ENCODE peak calls at places on chromosomes 4 and X, in six cellular contexts. One of them, this sample, is unnamed.

GRCh38 chrX:9701790-9702189 is 63.9 kb downstream of the GPR143 start:
- DNase-seq in coronary artery: no peak
- DNase-seq in tibial artery: no peak
- DNase-seq in neural progenitor cell: no peak
- DNase-seq in hepatocyte: no peak
- DNase-seq in fibroblast of lung: no peak
- DNase-seq in this sample: no peak

GRCh38 chr4:13921805-13922204 is 294.3 kb upstream of the BOD1L1 start:
- DNase-seq in tibial artery: no peak
- DNase-seq in coronary artery: no peak
- DNase-seq in neural progenitor cell: no peak
- DNase-seq in fibroblast of lung: peak
- DNase-seq in hepatocyte: peak
- DNase-seq in this sample: no peak

GRCh38 chr4:186330368-186330767 is 64.4 kb downstream of the F11 start:
- DNase-seq in neural progenitor cell: no peak
- DNase-seq in coronary artery: no peak
- DNase-seq in tibial artery: no peak
- DNase-seq in hepatocyte: no peak
- DNase-seq in fibroblast of lung: no peak
- DNase-seq in this sample: no peak

GRCh38 chrX:103774070-103774642 is 2.5 kb upstream of the PLP1 start:
- DNase-seq in tibial artery: no peak
- DNase-seq in neural progenitor cell: peak
- DNase-seq in coronary artery: no peak
- DNase-seq in fibroblast of lung: peak
- DNase-seq in hepatocyte: peak
- DNase-seq in this sample: peak

GRCh38 chrX:135973548-135974278 is at the start of gene MMGT1:
- DNase-seq in tibial artery: peak
- DNase-seq in neural progenitor cell: peak
- DNase-seq in hepatocyte: peak
- DNase-seq in coronary artery: peak
- DNase-seq in fibroblast of lung: peak
- DNase-seq in this sample: peak

GRCh38 chrX:104098151-104098808 is 14.0 kb upstream of the ZCCHC18 start:
- DNase-seq in fibroblast of lung: peak
- DNase-seq in hepatocyte: peak
- DNase-seq in coronary artery: no peak
- DNase-seq in neural progenitor cell: peak
- DNase-seq in tibial artery: no peak
- DNase-seq in this sample: peak

GRCh38 chr4:60992037-60992436 is 208.1 kb upstream of the ADGRL3 start:
- DNase-seq in fibroblast of lung: peak
- DNase-seq in neural progenitor cell: no peak
- DNase-seq in coronary artery: no peak
- DNase-seq in hepatocyte: no peak
- DNase-seq in tibial artery: no peak
- DNase-seq in this sample: no peak

GRCh38 chr4:109803924-109804571 is 2.2 kb upstream of the CFI start:
- DNase-seq in coronary artery: no peak
- DNase-seq in hepatocyte: peak
- DNase-seq in fibroblast of lung: peak
- DNase-seq in neural progenitor cell: peak
- DNase-seq in tibial artery: no peak
- DNase-seq in this sample: no peak

GRCh38 chrX:69293776-69294601 is 128.7 kb upstream of the PJA1 start:
- DNase-seq in fibroblast of lung: no peak
- DNase-seq in tibial artery: no peak
- DNase-seq in hepatocyte: no peak
- DNase-seq in neural progenitor cell: no peak
- DNase-seq in coronary artery: no peak
- DNase-seq in this sample: no peak

GRCh38 chr4:3311489-3312171 is 18.8 kb downstream of the RGS12 start:
- DNase-seq in coronary artery: peak
- DNase-seq in fibroblast of lung: no peak
- DNase-seq in neural progenitor cell: no peak
- DNase-seq in hepatocyte: peak
- DNase-seq in tibial artery: peak
- DNase-seq in this sample: no peak

GRCh38 chrX:437636-438390 is 51.1 kb upstream of the PPP2R3B start:
- DNase-seq in tibial artery: no peak
- DNase-seq in neural progenitor cell: no peak
- DNase-seq in fibroblast of lung: no peak
- DNase-seq in coronary artery: no peak
- DNase-seq in hepatocyte: no peak
- DNase-seq in this sample: no peak

GRCh38 chr4:6250235-6250983 is 19.2 kb upstream of the WFS1 start:
- DNase-seq in fibroblast of lung: peak
- DNase-seq in hepatocyte: peak
- DNase-seq in tibial artery: no peak
- DNase-seq in neural progenitor cell: peak
- DNase-seq in coronary artery: no peak
- DNase-seq in this sample: no peak

GRCh38 chr4:53974561-53974960 is 89.8 kb downstream of the CHIC2 start:
- DNase-seq in neural progenitor cell: no peak
- DNase-seq in fibroblast of lung: peak
- DNase-seq in hepatocyte: no peak
- DNase-seq in tibial artery: no peak
- DNase-seq in coronary artery: no peak
- DNase-seq in this sample: no peak

GRCh38 chr4:72365981-72366380 is 203.0 kb downstream of the ADAMTS3 start:
- DNase-seq in coronary artery: no peak
- DNase-seq in neural progenitor cell: no peak
- DNase-seq in fibroblast of lung: no peak
- DNase-seq in hepatocyte: no peak
- DNase-seq in tibial artery: no peak
- DNase-seq in this sample: no peak

GRCh38 chr4:38160487-38161207 is 200.4 kb downstream of the PTTG2 start:
- DNase-seq in hepatocyte: peak
- DNase-seq in fibroblast of lung: peak
- DNase-seq in tibial artery: no peak
- DNase-seq in neural progenitor cell: peak
- DNase-seq in coronary artery: peak
- DNase-seq in this sample: no peak

GRCh38 chrX:150856101-150856500 is 42.4 kb downstream of the CD99L2 start:
- DNase-seq in fibroblast of lung: peak
- DNase-seq in coronary artery: no peak
- DNase-seq in tibial artery: no peak
- DNase-seq in hepatocyte: no peak
- DNase-seq in neural progenitor cell: no peak
- DNase-seq in this sample: no peak

GRCh38 chr4:636628-636950 is 11.2 kb downstream of the PDE6B start:
- DNase-seq in neural progenitor cell: peak
- DNase-seq in fibroblast of lung: no peak
- DNase-seq in coronary artery: no peak
- DNase-seq in hepatocyte: no peak
- DNase-seq in tibial artery: peak
- DNase-seq in this sample: no peak

GRCh38 chrX:39816871-39817731 is 280.7 kb downstream of the BCOR start:
- DNase-seq in fibroblast of lung: peak
- DNase-seq in neural progenitor cell: peak
- DNase-seq in tibial artery: no peak
- DNase-seq in coronary artery: no peak
- DNase-seq in hepatocyte: peak
- DNase-seq in this sample: no peak

GRCh38 chr4:72031868-72032619 is at the start of gene NPFFR2:
- DNase-seq in coronary artery: no peak
- DNase-seq in neural progenitor cell: peak
- DNase-seq in hepatocyte: peak
- DNase-seq in fibroblast of lung: peak
- DNase-seq in tibial artery: no peak
- DNase-seq in this sample: no peak

GRCh38 chr4:113951263-113951662 is 28.2 kb downstream of the ARSJ start:
- DNase-seq in tibial artery: no peak
- DNase-seq in fibroblast of lung: peak
- DNase-seq in coronary artery: no peak
- DNase-seq in hepatocyte: peak
- DNase-seq in neural progenitor cell: no peak
- DNase-seq in this sample: no peak

GRCh38 chr4:84451546-84451945 is 47.5 kb downstream of the NKX6-1 start:
- DNase-seq in tibial artery: no peak
- DNase-seq in hepatocyte: peak
- DNase-seq in coronary artery: no peak
- DNase-seq in neural progenitor cell: peak
- DNase-seq in fibroblast of lung: no peak
- DNase-seq in this sample: no peak

GRCh38 chr4:68021185-68021584 is 57.9 kb upstream of the TMPRSS11A start:
- DNase-seq in tibial artery: no peak
- DNase-seq in fibroblast of lung: peak
- DNase-seq in coronary artery: no peak
- DNase-seq in hepatocyte: no peak
- DNase-seq in neural progenitor cell: no peak
- DNase-seq in this sample: no peak

GRCh38 chr4:38386011-38386551 is 277.9 kb upstream of the KLF3 start:
- DNase-seq in fibroblast of lung: no peak
- DNase-seq in coronary artery: no peak
- DNase-seq in hepatocyte: no peak
- DNase-seq in neural progenitor cell: no peak
- DNase-seq in tibial artery: no peak
- DNase-seq in this sample: no peak

GRCh38 chr4:95231713-95232112 is 317.1 kb downstream of the UNC5C start:
- DNase-seq in hepatocyte: peak
- DNase-seq in coronary artery: no peak
- DNase-seq in tibial artery: no peak
- DNase-seq in neural progenitor cell: no peak
- DNase-seq in fibroblast of lung: no peak
- DNase-seq in this sample: no peak

GRCh38 chrX:134932528-134933217 is 58.1 kb upstream of the SMIM10 start:
- DNase-seq in coronary artery: no peak
- DNase-seq in hepatocyte: no peak
- DNase-seq in tibial artery: no peak
- DNase-seq in neural progenitor cell: no peak
- DNase-seq in fibroblast of lung: peak
- DNase-seq in this sample: no peak

GRCh38 chr4:190121759-190122158 is 51.8 kb upstream of the DUX4 start:
- DNase-seq in fibroblast of lung: no peak
- DNase-seq in neural progenitor cell: peak
- DNase-seq in coronary artery: peak
- DNase-seq in tibial artery: no peak
- DNase-seq in hepatocyte: no peak
- DNase-seq in this sample: no peak

GRCh38 chr4:88007304-88008132 is at the start of gene PKD2:
- DNase-seq in neural progenitor cell: peak
- DNase-seq in fibroblast of lung: peak
- DNase-seq in coronary artery: peak
- DNase-seq in tibial artery: peak
- DNase-seq in hepatocyte: peak
- DNase-seq in this sample: peak
- H3K27ac ChIP-seq in neural progenitor cell: no peak
- H3K27ac ChIP-seq in fibroblast of lung: peak
- H3K27ac ChIP-seq in coronary artery: peak
- H3K27ac ChIP-seq in tibial artery: peak
- H3K27ac ChIP-seq in hepatocyte: peak
- H3K27ac ChIP-seq in this sample: peak

GRCh38 chr4:7286798-7287197 is 94.5 kb downstream of the SORCS2 start:
- DNase-seq in tibial artery: no peak
- DNase-seq in neural progenitor cell: no peak
- DNase-seq in fibroblast of lung: no peak
- DNase-seq in hepatocyte: no peak
- DNase-seq in coronary artery: no peak
- DNase-seq in this sample: no peak
- H3K27ac ChIP-seq in tibial artery: no peak
- H3K27ac ChIP-seq in neural progenitor cell: no peak
- H3K27ac ChIP-seq in fibroblast of lung: no peak
- H3K27ac ChIP-seq in hepatocyte: no peak
- H3K27ac ChIP-seq in coronary artery: no peak
- H3K27ac ChIP-seq in this sample: no peak

DNA sequence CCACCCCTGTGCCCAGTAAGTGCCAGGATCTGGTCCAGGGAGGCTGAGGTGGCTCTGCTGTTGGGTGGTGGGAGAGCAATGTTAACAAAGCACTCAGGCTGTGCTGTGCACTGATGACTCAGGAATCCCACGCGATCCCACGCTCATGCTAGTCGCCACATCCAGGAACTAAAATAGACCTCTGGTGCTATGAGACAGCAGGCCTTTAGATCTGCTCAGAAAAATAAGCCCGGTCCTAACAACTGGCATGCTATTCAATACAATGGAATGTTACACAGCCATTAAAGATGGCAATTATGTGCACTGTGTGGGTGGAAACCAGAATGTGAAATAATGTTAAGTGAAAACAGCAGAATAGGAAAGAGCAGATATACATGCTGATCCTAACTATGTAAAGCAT is 26.0 kb downstream of the ARL13A start:
- DNase-seq in hepatocyte: peak
- DNase-seq in fibroblast of lung: peak
- DNase-seq in tibial artery: no peak
- DNase-seq in coronary artery: no peak
- DNase-seq in neural progenitor cell: no peak
- DNase-seq in this sample: no peak
- H3K27ac ChIP-seq in hepatocyte: peak
- H3K27ac ChIP-seq in fibroblast of lung: peak
- H3K27ac ChIP-seq in tibial artery: no peak
- H3K27ac ChIP-seq in coronary artery: no peak
- H3K27ac ChIP-seq in neural progenitor cell: no peak
- H3K27ac ChIP-seq in this sample: no peak

DNA sequence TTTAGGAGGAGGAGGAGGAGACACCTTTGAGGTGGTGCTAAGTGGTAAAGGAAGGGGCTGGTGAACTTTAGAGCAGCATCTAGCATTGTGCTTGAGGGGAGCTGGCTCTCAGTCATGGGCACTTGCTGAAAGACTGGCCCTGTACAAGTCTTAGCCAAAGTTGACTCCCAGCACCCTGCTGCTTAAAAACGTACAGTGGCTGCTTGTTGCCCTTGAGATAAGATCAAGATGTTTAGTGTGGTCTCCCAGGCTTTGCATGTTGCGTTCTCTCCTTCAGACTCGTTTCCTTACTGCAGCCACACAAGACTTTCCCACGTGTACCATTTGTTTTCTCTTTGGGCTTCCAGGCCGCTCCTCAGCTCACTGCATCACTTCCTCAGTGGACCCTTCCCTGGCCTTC is 1.8 kb downstream of the MED28 start:
- DNase-seq in fibroblast of lung: no peak
- DNase-seq in tibial artery: no peak
- DNase-seq in coronary artery: no peak
- DNase-seq in neural progenitor cell: no peak
- DNase-seq in hepatocyte: no peak
- DNase-seq in this sample: no peak
- H3K27ac ChIP-seq in fibroblast of lung: no peak
- H3K27ac ChIP-seq in tibial artery: no peak
- H3K27ac ChIP-seq in coronary artery: no peak
- H3K27ac ChIP-seq in neural progenitor cell: no peak
- H3K27ac ChIP-seq in hepatocyte: no peak
- H3K27ac ChIP-seq in this sample: no peak

DNA sequence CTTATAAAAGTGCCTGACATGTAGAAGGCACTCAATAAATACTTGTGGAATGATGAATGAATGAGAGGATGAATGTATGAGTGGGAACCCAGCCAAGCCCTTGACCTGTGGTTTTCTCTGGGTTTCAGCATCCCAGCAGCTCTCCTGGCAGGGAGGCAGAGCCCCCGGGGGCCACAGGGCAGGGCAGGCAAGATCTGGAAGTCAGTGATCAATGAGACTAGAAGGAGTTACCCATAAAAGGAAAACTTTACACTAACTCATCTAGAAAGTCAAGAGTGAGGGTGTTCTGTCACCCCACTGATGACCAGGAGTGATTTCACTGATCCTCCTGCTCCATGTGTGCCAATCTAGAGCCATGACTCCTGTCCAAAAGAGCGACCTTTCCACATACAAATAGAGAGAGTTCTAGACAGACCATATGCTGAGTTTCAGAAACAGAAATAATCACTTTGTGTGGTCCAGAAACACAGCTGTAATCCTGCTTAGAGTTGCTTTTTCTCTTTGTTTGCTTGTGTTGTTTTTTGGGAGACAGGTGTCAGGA is 37.4 kb downstream of the MGARP start:
- DNase-seq in coronary artery: no peak
- DNase-seq in neural progenitor cell: no peak
- DNase-seq in fibroblast of lung: peak
- DNase-seq in tibial artery: no peak
- DNase-seq in hepatocyte: no peak
- DNase-seq in this sample: no peak
- H3K27ac ChIP-seq in coronary artery: no peak
- H3K27ac ChIP-seq in neural progenitor cell: no peak
- H3K27ac ChIP-seq in fibroblast of lung: peak
- H3K27ac ChIP-seq in tibial artery: peak
- H3K27ac ChIP-seq in hepatocyte: peak
- H3K27ac ChIP-seq in this sample: no peak